ENCODE peak calls at places on chromosome 20, in five cellular contexts. E, C, L, M and Z are unnamed samples.

GRCh38 chr20:57108218-57108617 is 158.2 kb downstream of the BMP7 start:
- DNase-seq in E (no peak), C (no peak), L (no peak), M (no peak), Z (no peak)

GRCh38 chr20:5864873-5865582 is 85.3 kb downstream of the TRMT6 start:
- DNase-seq in E (no peak), C (peak; percentile 20), L (no peak), M (peak; percentile 13), Z (no peak)

GRCh38 chr20:31740208-31740607 is 1.1 kb downstream of the TPX2 start:
- DNase-seq in E (no peak), C (no peak), L (no peak), M (no peak), Z (no peak)

GRCh38 chr20:59988141-59988540 is 29.9 kb downstream of the CDH26 start:
- DNase-seq in E (no peak), C (no peak), L (peak; percentile 74), M (peak; percentile 95), Z (no peak)

GRCh38 chr20:63215101-63216040 is 560 bp downstream of the YTHDF1 start:
- DNase-seq in E (peak; percentile 56), C (no peak), L (no peak), M (peak; percentile 48), Z (peak; percentile 9)

GRCh38 chr20:62592506-62593177 is 49.7 kb upstream of the SLCO4A1 start:
- DNase-seq in E (no peak), C (no peak), L (no peak), M (no peak), Z (no peak)

GRCh38 chr20:52800734-52801627 is 171.2 kb upstream of the TSHZ2 start:
- DNase-seq in E (no peak), C (no peak), L (no peak), M (no peak), Z (no peak)

GRCh38 chr20:41249371-41249770 is 68.2 kb downstream of the ZHX3 start:
- DNase-seq in E (no peak), C (peak; percentile 53), L (no peak), M (peak; percentile 31), Z (peak; percentile 55)

GRCh38 chr20:23697947-23698346 is 9.1 kb upstream of the CST4 start:
- DNase-seq in E (no peak), C (no peak), L (no peak), M (no peak), Z (no peak)

GRCh38 chr20:34712525-34713192 is 8.5 kb downstream of the TP53INP2 start:
- DNase-seq in E (no peak), C (no peak), L (no peak), M (no peak), Z (no peak)

GRCh38 chr20:57548177-57549058 is 12.5 kb upstream of the PCK1 start:
- DNase-seq in E (no peak), C (no peak), L (no peak), M (no peak), Z (peak; percentile 11)

GRCh38 chr20:35133735-35134134 is 13.4 kb downstream of the EDEM2 start:
- DNase-seq in E (no peak), C (no peak), L (no peak), M (no peak), Z (no peak)

GRCh38 chr20:54102543-54102942 is 32.1 kb upstream of the BCAS1 start:
- DNase-seq in E (no peak), C (no peak), L (no peak), M (no peak), Z (no peak)

GRCh38 chr20:10642859-10643559 is 30.8 kb downstream of the JAG1 start:
- DNase-seq in E (no peak), C (no peak), L (no peak), M (no peak), Z (no peak)

GRCh38 chr20:24956001-24956761 is 7.1 kb downstream of the CST7 start:
- DNase-seq in E (peak; percentile 42), C (no peak), L (no peak), M (no peak), Z (no peak)

GRCh38 chr20:49989234-49990065 is 6.7 kb downstream of the SNAI1 start:
- DNase-seq in E (no peak), C (peak; percentile 66), L (no peak), M (no peak), Z (peak; percentile 63)

GRCh38 chr20:43507150-43508080 is at the start of gene L3MBTL1:
- DNase-seq in E (peak; percentile 63), C (no peak), L (peak; percentile 37), M (peak; percentile 80), Z (no peak)

GRCh38 chr20:3239026-3239866 is at the start of gene SLC4A11:
- DNase-seq in E (peak; percentile 83), C (no peak), L (peak; percentile 52), M (peak; percentile 75), Z (no peak)

GRCh38 chr20:771741-772464 is 3.6 kb upstream of the SLC52A3 start:
- DNase-seq in E (peak; percentile 59), C (no peak), L (no peak), M (no peak), Z (no peak)

GRCh38 chr20:774016-774679 is 5.8 kb upstream of the SLC52A3 start:
- DNase-seq in E (no peak), C (no peak), L (no peak), M (no peak), Z (no peak)

GRCh38 chr20:772806-773205 is 4.5 kb upstream of the SLC52A3 start:
- DNase-seq in E (no peak), C (no peak), L (no peak), M (no peak), Z (no peak)

GRCh38 chr20:768426-768978 is at the start of gene SLC52A3:
- DNase-seq in E (peak; percentile 90), C (no peak), L (peak; percentile 71), M (peak; percentile 94), Z (no peak)

DNA sequence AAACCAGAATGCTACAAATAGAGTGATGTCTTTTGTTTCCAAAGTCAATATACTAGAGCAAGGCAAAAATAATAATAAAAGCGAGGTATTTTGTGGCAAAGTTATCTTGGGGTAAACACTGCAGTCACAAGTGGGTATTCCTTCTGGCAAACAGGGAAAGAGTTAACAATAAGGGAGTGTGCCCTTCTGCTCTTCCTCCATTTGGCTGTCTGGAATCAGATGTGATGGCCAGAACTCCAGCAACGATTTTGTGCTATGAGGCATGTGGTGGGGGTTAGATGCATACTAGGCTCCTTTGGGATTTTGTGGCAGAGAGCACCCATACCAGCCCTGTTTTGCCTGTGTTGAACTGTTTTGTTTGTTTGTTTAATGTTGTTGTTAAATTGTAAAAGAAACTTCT is 2.4 kb upstream of the SLC52A3 start:
- DNase-seq in E (no peak), C (no peak), L (no peak), M (no peak), Z (no peak)
- TF ChIP-seq CTCF in E (no peak), C (no peak), L (no peak), M (no peak), Z (no peak)

DNA sequence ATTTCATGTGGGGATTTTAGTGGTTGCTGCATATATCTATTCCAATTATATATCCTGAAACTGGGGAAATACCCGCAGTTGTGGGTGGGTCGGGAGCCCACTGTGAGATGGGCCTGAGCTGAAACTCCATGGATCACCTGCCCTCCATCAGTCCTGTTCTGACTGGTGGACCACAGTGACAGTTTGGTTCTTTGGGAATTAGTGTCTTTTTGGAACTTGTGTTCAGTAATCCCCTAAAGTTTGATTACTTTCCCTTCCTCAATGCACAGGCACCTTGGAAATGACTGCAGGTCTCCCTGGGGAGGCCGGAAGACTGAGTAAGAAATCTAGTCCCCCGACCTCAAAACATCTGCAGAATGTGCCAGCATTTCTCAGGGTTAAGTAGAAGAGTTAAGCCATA is 11.3 kb downstream of the STK35 start:
- DNase-seq in E (no peak), C (no peak), L (no peak), M (no peak), Z (no peak)
- H3K4me3 ChIP-seq in E (no peak overlapping the region), C (no peak overlapping the region), L (no peak overlapping the region), M (no peak overlapping the region), Z (no peak overlapping the region)

GRCh38 chr20:44885392-44886275 is at the start of gene YWHAB:
- DNase-seq in E (peak; percentile 99), C (peak; percentile 77), L (peak; percentile 99), M (peak; percentile 99), Z (peak; percentile 92)

GRCh38 chr20:44886276-44886671 is 769 bp downstream of the YWHAB start:
- DNase-seq in E (no peak), C (no peak), L (no peak), M (no peak), Z (no peak)

GRCh38 chr20:44887466-44887865 is 2.0 kb downstream of the YWHAB start:
- DNase-seq in E (no peak), C (no peak), L (no peak), M (no peak), Z (no peak)

GRCh38 chr20:44886828-44887227 is 1.3 kb downstream of the YWHAB start:
- DNase-seq in E (no peak), C (no peak), L (no peak), M (no peak), Z (no peak)

DNA sequence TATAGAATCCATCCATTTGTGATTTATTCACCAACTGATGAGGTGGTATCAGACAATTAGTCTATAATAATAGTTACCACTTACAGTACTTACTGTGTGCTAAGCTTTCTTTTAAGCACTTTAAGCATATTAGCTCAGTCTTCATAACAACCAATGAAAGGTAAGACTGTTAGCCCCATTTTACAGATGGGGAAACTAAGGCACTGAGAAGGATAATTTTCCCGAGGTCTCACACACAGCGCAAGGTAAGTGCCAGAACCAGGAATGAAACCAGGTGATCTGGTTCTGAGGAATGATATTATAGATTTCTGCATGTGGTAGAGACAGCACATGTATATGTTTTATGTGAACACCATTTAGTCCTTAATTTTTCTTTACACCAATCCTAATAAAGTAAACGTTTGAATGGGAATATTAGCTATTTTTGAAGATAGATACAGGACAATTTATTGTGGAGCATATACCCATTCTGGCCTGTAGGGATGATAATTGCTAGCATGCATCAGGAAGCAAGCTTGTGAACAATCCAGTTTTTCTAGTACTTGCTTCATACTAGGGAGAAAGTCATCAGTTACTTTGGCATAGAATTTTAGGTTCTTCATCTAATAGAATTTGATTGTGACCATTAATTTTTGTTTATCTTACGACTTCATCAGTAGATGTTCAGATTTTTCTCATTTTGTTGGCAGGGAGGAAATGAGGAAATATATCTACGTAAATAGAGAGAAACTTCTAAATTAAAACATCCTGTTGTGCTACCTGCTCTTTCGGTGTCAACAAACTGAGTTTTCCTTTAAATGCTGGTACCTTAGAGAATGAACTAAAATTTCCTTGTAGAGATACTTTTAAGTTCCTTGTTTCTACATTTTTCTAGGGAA is 3.0 kb downstream of the YWHAB start:
- DNase-seq in E (no peak), C (no peak), L (no peak), M (peak; percentile 12), Z (no peak)
- TF ChIP-seq CTCF in E (no peak), C (peak; percentile 36), L (no peak), M (peak; percentile 72), Z (no peak)

DNA sequence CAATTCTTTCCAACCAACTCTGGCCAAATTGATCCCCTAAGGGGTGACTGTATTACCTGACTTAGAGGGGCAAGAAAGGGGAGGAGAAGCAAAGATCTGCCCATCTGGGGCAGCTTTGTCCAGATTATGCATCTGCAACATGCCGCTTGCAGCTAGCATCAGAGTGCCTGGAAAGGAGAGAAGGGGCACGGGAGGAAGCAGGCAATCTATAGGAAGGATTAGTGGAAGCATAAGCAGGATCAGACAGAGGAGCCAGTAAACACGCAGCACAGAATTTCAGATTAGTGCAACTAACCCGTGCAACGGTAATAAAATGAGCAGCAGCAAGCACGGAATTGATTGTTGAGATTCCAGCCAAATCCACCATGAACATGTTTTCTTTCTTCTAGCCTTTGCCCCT is 643.6 kb upstream of the CHD6 start:
- DNase-seq in E (no peak), C (no peak), L (no peak), M (no peak), Z (no peak)
- H3K4me3 ChIP-seq in E (no peak overlapping the region), C (no peak overlapping the region), L (no peak overlapping the region), M (no peak overlapping the region), Z (no peak overlapping the region)